ENCODE peak calls at places on chromosomes 12 and 14, in eight cellular contexts. V, Y, N, A, K, I, Z and G are unnamed samples.

GRCh38 chr12:121974026-121974985 is 47.4 kb upstream of the BCL7A start:
- DNase-seq in V (no peak), Y (no peak), N (no peak), A (no peak), K (no peak), I (no peak), Z (no peak), G (no peak)

GRCh38 chr12:124764451-124764850 is 99.2 kb downstream of the SCARB1 start:
- DNase-seq in V (no peak), Y (peak; percentile 52), N (no peak), A (no peak), K (no peak), I (no peak), Z (no peak), G (no peak)

GRCh38 chr14:94857985-94858384 is 88.1 kb upstream of the GSC start:
- DNase-seq in V (no peak), Y (no peak), N (no peak), A (no peak), K (no peak), I (no peak), Z (no peak), G (no peak)

GRCh38 chr14:85565862-85566296 is 35.9 kb downstream of the FLRT2 start:
- DNase-seq in V (no peak), Y (no peak), N (no peak), A (no peak), K (no peak), I (no peak), Z (no peak), G (no peak)

GRCh38 chr12:27031531-27031930 is 9.2 kb downstream of the MED21 start:
- DNase-seq in V (no peak), Y (no peak), N (no peak), A (no peak), K (no peak), I (no peak), Z (no peak), G (no peak)

GRCh38 chr12:23113781-23114180 is 488.8 kb downstream of the ETNK1 start:
- DNase-seq in V (no peak), Y (no peak), N (no peak), A (no peak), K (no peak), I (no peak), Z (no peak), G (no peak)

GRCh38 chr12:46473634-46474201 is 101.1 kb upstream of the SLC38A2 start:
- DNase-seq in V (peak; percentile 71), Y (peak; percentile 75), N (no peak), A (peak; percentile 51), K (no peak), I (no peak), Z (peak; percentile 95), G (peak; percentile 81)

GRCh38 chr14:93977171-93977570 is 801 bp upstream of the ASB2 start:
- DNase-seq in V (no peak), Y (no peak), N (no peak), A (no peak), K (no peak), I (no peak), Z (no peak), G (no peak)

GRCh38 chr14:104328607-104329006 is 190.2 kb downstream of the KIF26A start:
- DNase-seq in V (peak; percentile 9), Y (no peak), N (peak; percentile 58), A (no peak), K (no peak), I (no peak), Z (no peak), G (no peak)

GRCh38 chr12:38144601-38145436 is 171.8 kb upstream of the ALG10B start:
- DNase-seq in V (no peak), Y (no peak), N (peak; percentile 65), A (no peak), K (peak; percentile 78), I (no peak), Z (no peak), G (no peak)

GRCh38 chr14:61752626-61753025 is 9.6 kb upstream of the SNAPC1 start:
- DNase-seq in V (no peak), Y (no peak), N (no peak), A (peak; percentile 60), K (no peak), I (no peak), Z (no peak), G (no peak)

GRCh38 chr14:68549966-68550705 is 242.7 kb downstream of the ZFP36L1 start:
- DNase-seq in V (no peak), Y (no peak), N (no peak), A (no peak), K (no peak), I (no peak), Z (no peak), G (no peak)

GRCh38 chr14:92164958-92165357 is 43.2 kb downstream of the CPSF2 start:
- DNase-seq in V (no peak), Y (no peak), N (no peak), A (no peak), K (no peak), I (no peak), Z (no peak), G (no peak)

DNA sequence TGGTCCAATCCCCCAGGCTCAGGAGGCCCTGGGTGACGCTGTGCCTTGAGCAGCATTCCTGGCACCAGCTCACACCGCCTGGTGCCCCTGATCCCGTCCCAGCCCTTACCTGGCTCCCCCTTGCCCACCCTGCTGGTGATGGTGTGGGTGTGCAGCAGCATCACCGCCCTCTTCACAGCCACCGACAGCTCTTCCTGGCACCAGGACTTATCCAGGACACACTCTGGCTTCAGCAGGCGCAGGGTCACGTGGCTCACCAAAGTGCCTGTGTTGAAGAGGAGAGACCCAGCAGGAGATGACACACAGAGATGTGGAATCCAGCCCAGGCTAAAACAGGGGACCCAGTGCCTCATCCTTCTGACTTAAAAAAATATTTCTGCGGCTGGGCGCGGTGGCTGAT is 36.2 kb downstream of the GCN1 start:
- DNase-seq in V (no peak), Y (no peak), N (no peak), A (no peak), K (no peak), I (no peak), Z (no peak), G (no peak)
- TF ChIP-seq POLR2AphosphoS5 in V (no peak), Y (no peak), N (no peak), A (no peak), K (no peak), I (no peak), Z (no peak), G (no peak)

GRCh38 chr14:69767369-69767999 is 542 bp downstream of the SRSF5 start:
- DNase-seq in V (peak; percentile 91), Y (peak; percentile 92), N (peak; percentile 93), A (peak; percentile 61), K (peak; percentile 94), I (peak; percentile 99), Z (peak; percentile 80), G (peak; percentile 94)
- TF ChIP-seq POLR2A in V (no peak), Y (peak; percentile 65), N (peak; percentile 82), A (peak; percentile 86), K (peak; percentile 90), I (peak; percentile 85), Z (peak; percentile 48), G (peak; percentile 87)

DNA sequence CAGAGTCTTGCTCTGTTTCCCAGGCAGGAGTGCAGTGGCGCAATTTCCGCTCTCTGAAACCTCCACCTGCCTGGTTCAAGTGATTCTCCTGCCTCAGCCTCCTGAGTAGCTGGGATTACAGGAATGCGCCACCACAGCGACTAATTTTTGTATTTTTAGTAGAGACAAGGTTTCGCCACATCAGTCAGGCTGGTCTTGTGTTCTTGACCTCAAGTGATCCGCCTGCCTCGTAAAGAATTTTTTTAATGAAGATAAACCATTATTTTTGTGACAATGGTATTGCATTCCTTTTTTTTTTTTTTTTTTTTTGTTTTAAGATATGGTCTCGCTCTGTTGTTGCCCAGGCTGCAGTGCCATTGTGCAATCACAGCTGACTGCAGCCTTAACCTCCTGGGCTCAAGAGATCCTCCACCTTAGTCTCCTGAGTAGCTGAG is 25.8 kb downstream of the ACVR1B start:
- DNase-seq in V (no peak), Y (no peak), N (peak; percentile 21), A (no peak), K (no peak), I (no peak), Z (peak; percentile 27), G (no peak)
- TF ChIP-seq EP300 in V (no peak), Y (no peak), N (no peak), A (no peak), K (no peak), I (no peak), Z (no peak), G (no peak)

GRCh38 chr14:24334431-24335271 is at the start of gene ADCY4:
- DNase-seq in V (no peak), Y (no peak), N (no peak), A (no peak), K (no peak), I (peak; percentile 89), Z (no peak), G (no peak)
- TF ChIP-seq POLR2AphosphoS5 in V (no peak), Y (peak; percentile 20), N (no peak), A (no peak), K (peak; percentile 18), I (peak; percentile 62), Z (no peak), G (peak; percentile 10)